ENCODE peak calls at places on chromosomes 16 and 17, in five cellular contexts. X is KG1, P is neural progenitor cell, B is T follicular helper cell, D is progenitor cell of endocrine pancreas. G is an unnamed sample.

GRCh38 chr17:58121925-58122324 is 26.3 kb upstream of the OR4D1 start:
- DNase-seq in X (no peak), P (peak), B (peak), D (no peak), G (peak)

GRCh38 chr17:77375108-77375507 is 234.3 kb downstream of the SEC14L1 start:
- DNase-seq in X (no peak), P (peak), B (no peak), D (no peak), G (no peak)

GRCh38 chr17:76843703-76844484 is 24.3 kb upstream of the MGAT5B start:
- DNase-seq in X (no peak), P (no peak), B (no peak), D (no peak), G (no peak)

GRCh38 chr17:78040561-78041400 is 82.3 kb downstream of the TNRC6C start:
- DNase-seq in X (no peak), P (no peak), B (peak), D (no peak), G (peak)

GRCh38 chr16:89687092-89687940 is 827 bp downstream of the CDK10 start:
- DNase-seq in X (no peak), P (peak), B (no peak), D (peak), G (peak)

GRCh38 chr17:29368926-29369325 is 21.2 kb upstream of the TAOK1 start:
- DNase-seq in X (no peak), P (peak), B (no peak), D (no peak), G (peak)

GRCh38 chr17:58411408-58411894 is 5.9 kb downstream of the RNF43 start:
- DNase-seq in X (no peak), P (no peak), B (no peak), D (no peak), G (no peak)

GRCh38 chr16:13306153-13306552 is 404.8 kb downstream of the SHISA9 start:
- DNase-seq in X (no peak), P (no peak), B (no peak), D (no peak), G (no peak)

GRCh38 chr16:24801761-24802302 is 43.9 kb upstream of the SLC5A11 start:
- DNase-seq in X (no peak), P (no peak), B (no peak), D (no peak), G (no peak)

GRCh38 chr17:56762988-56763387 is 70.7 kb downstream of the C17orf67 start:
- DNase-seq in X (no peak), P (no peak), B (no peak), D (no peak), G (no peak)

G was measured in H7.